ENCODE peak calls at places on chromosome 13, in nine cellular contexts. Y is hypothalamus; I is activated CD4-positive, alpha-beta T cell treated with anti-CD3 and anti-CD28 coated beads, Interleukin-2, amount 10 ng/mL, durations not matched to agents 7 days and 5 days; V is GM04504; A is mucosa of descending colon; G is activated naive CD4-positive, alpha-beta T cell treated with anti-CD3 and anti-CD28 coated beads for 36 hours; L is activated CD4-positive, CD25-positive, alpha-beta regulatory T cell; W is stimulated activated CD8-positive, alpha-beta memory T cell treated with anti-CD3 and anti-CD28 coated beads, Interleukin-4, amount 100 ng/mL, for 24 hours; K is NCI-H2029 treated with DMSO at 0.1 percent for 48 hours. O is an unnamed sample.

GRCh38 chr13:98447881-98448641 is 128.8 kb downstream of the STK24 start:
- DNase-seq in Y (peak; percentile 74), I (no peak), V (no peak), A (peak; percentile 56), G (peak; percentile 55), L (no peak), W (no peak), K (no peak), O (peak; percentile 45)

GRCh38 chr13:37187110-37187509 is 81.6 kb upstream of the CSNK1A1L start:
- DNase-seq in Y (no peak), I (no peak), V (no peak), A (no peak), G (no peak), L (no peak), W (no peak), K (no peak), O (no peak)

GRCh38 chr13:43629691-43630480 is 156.9 kb downstream of the ENOX1 start:
- DNase-seq in Y (no peak), I (no peak), V (peak; percentile 8), A (no peak), G (no peak), L (no peak), W (no peak), K (no peak), O (no peak)

GRCh38 chr13:67568205-67568604 is 338.1 kb upstream of the PCDH9 start:
- DNase-seq in Y (no peak), I (no peak), V (no peak), A (no peak), G (no peak), L (no peak), W (no peak), K (no peak), O (no peak)

GRCh38 chr13:22496803-22497508 is 683.8 kb upstream of the SGCG start:
- DNase-seq in Y (no peak), I (no peak), V (no peak), A (no peak), G (no peak), L (no peak), W (no peak), K (no peak), O (no peak)

GRCh38 chr13:79990048-79990447 is 350.9 kb downstream of the SPRY2 start:
- DNase-seq in Y (no peak), I (no peak), V (no peak), A (no peak), G (no peak), L (no peak), W (no peak), K (no peak), O (no peak)

GRCh38 chr13:97627566-97627965 is 193.6 kb downstream of the RAP2A start:
- DNase-seq in Y (no peak), I (no peak), V (peak; percentile 72), A (peak; percentile 28), G (no peak), L (no peak), W (no peak), K (no peak), O (peak; percentile 46)

GRCh38 chr13:47890146-47890814 is 110.8 kb downstream of the SUCLA2 start:
- DNase-seq in Y (no peak), I (no peak), V (no peak), A (no peak), G (peak; percentile 55), L (no peak), W (no peak), K (no peak), O (no peak)

GRCh38 chr13:101511766-101512165 is 59.3 kb downstream of the ITGBL1 start:
- DNase-seq in Y (no peak), I (no peak), V (no peak), A (no peak), G (no peak), L (no peak), W (no peak), K (no peak), O (no peak)

GRCh38 chr13:113367771-113368170 is 3.8 kb upstream of the GRTP1 start:
- DNase-seq in Y (no peak), I (no peak), V (no peak), A (no peak), G (no peak), L (no peak), W (no peak), K (no peak), O (no peak)

GRCh38 chr13:80547885-80548284 is 207.0 kb upstream of the SPRY2 start:
- DNase-seq in Y (no peak), I (no peak), V (no peak), A (no peak), G (no peak), L (no peak), W (no peak), K (no peak), O (no peak)

GRCh38 chr13:30676672-30677071 is 58.7 kb upstream of the ALOX5AP start:
- DNase-seq in Y (no peak), I (no peak), V (no peak), A (no peak), G (no peak), L (no peak), W (no peak), K (no peak), O (no peak)

GRCh38 chr13:69524459-69525155 is 583.0 kb upstream of the ATXN8OS start:
- DNase-seq in Y (no peak), I (no peak), V (no peak), A (no peak), G (no peak), L (no peak), W (no peak), K (no peak), O (no peak)

GRCh38 chr13:90015565-90016507 is 1331.7 kb upstream of the MIR17HG start:
- DNase-seq in Y (no peak), I (no peak), V (no peak), A (no peak), G (no peak), L (no peak), W (no peak), K (no peak), O (no peak)

GRCh38 chr13:63184693-63185092 is 1769.0 kb upstream of the PCDH20 start:
- DNase-seq in Y (no peak), I (no peak), V (peak; percentile 15), A (no peak), G (no peak), L (no peak), W (no peak), K (no peak), O (no peak)

GRCh38 chr13:90498096-90498495 is 849.4 kb upstream of the MIR17HG start:
- DNase-seq in Y (no peak), I (no peak), V (no peak), A (no peak), G (no peak), L (no peak), W (no peak), K (no peak), O (no peak)

GRCh38 chr13:100600915-100601314 is 12.3 kb upstream of the GGACT start:
- DNase-seq in Y (no peak), I (no peak), V (no peak), A (no peak), G (no peak), L (no peak), W (no peak), K (no peak), O (no peak)

GRCh38 chr13:50589139-50589538 is 254.4 kb downstream of the DLEU7 start:
- DNase-seq in Y (no peak), I (no peak), V (peak; percentile 93), A (no peak), G (no peak), L (no peak), W (no peak), K (no peak), O (no peak)

GRCh38 chr13:90997951-90998350 is 349.5 kb upstream of the MIR17HG start:
- DNase-seq in Y (no peak), I (no peak), V (no peak), A (no peak), G (no peak), L (no peak), W (no peak), K (no peak), O (no peak)

GRCh38 chr13:94020833-94021232 is 458.6 kb downstream of the DCT start:
- DNase-seq in Y (no peak), I (no peak), V (peak; percentile 3), A (no peak), G (no peak), L (no peak), W (no peak), K (no peak), O (no peak)

GRCh38 chr13:47858678-47859050 is 142.4 kb downstream of the SUCLA2 start:
- DNase-seq in Y (no peak), I (no peak), V (peak; percentile 44), A (no peak), G (no peak), L (no peak), W (no peak), K (no peak), O (no peak)

GRCh38 chr13:53778937-53779336 is 750.3 kb downstream of the OLFM4 start:
- DNase-seq in Y (no peak), I (no peak), V (no peak), A (no peak), G (no peak), L (no peak), W (no peak), K (no peak), O (no peak)

GRCh38 chr13:108621421-108621820 is 8.0 kb upstream of the MYO16 start:
- DNase-seq in Y (no peak), I (no peak), V (no peak), A (no peak), G (no peak), L (no peak), W (no peak), K (no peak), O (no peak)

GRCh38 chr13:37109080-37109678 is 3.7 kb upstream of the CSNK1A1L start:
- DNase-seq in Y (no peak), I (no peak), V (peak; percentile 34), A (peak; percentile 13), G (no peak), L (no peak), W (no peak), K (no peak), O (peak; percentile 2)

GRCh38 chr13:95896302-95896701 is 156.9 kb downstream of the UGGT2 start:
- DNase-seq in Y (no peak), I (no peak), V (no peak), A (no peak), G (no peak), L (no peak), W (no peak), K (no peak), O (no peak)

GRCh38 chr13:44809152-44809551 is 180.1 kb downstream of the NUFIP1 start:
- DNase-seq in Y (no peak), I (no peak), V (no peak), A (no peak), G (no peak), L (no peak), W (no peak), K (no peak), O (no peak)

GRCh38 chr13:67120872-67121531 is 109.1 kb downstream of the PCDH9 start:
- DNase-seq in Y (no peak), I (no peak), V (peak; percentile 5), A (no peak), G (no peak), L (no peak), W (no peak), K (no peak), O (no peak)

GRCh38 chr13:43804461-43805070 is 17.8 kb upstream of the ENOX1 start:
- DNase-seq in Y (no peak), I (peak; percentile 61), V (no peak), A (peak; percentile 74), G (peak; percentile 15), L (no peak), W (no peak), K (no peak), O (no peak)

GRCh38 chr13:68099616-68100015 is 869.5 kb upstream of the PCDH9 start:
- DNase-seq in Y (no peak), I (no peak), V (no peak), A (no peak), G (no peak), L (no peak), W (no peak), K (no peak), O (no peak)

GRCh38 chr13:50277127-50277526 is 261.9 kb downstream of the KCNRG start:
- DNase-seq in Y (no peak), I (no peak), V (no peak), A (no peak), G (no peak), L (no peak), W (no peak), K (no peak), O (no peak)

GRCh38 chr13:40208517-40208916 is 457.9 kb downstream of the FOXO1 start:
- DNase-seq in Y (no peak), I (no peak), V (no peak), A (no peak), G (peak; percentile 59), L (no peak), W (no peak), K (no peak), O (no peak)

O was measured in anterior cingulate cortex.